ENCODE peak calls at places on chromosomes 12 and 14, in seven cellular contexts. One of them, this sample, is unnamed. For H3K27me3, the result is how much of the 10 kb centered on the place peaks cover.

GRCh38 chr12:52032431-52032796 is 18.8 kb upstream of the NR4A1 start:
- DNase-seq in left ventricle myocardium inferior: peak
- DNase-seq in bronchial epithelial cell: peak
- DNase-seq in hepatocyte: peak
- DNase-seq in heart left ventricle: peak
- DNase-seq in ovary: peak
- DNase-seq in AG04450: no peak
- DNase-seq in this sample: peak

GRCh38 chr12:76765598-76765997 is 1.7 kb downstream of the ZDHHC17 start:
- DNase-seq in left ventricle myocardium inferior: no peak
- DNase-seq in bronchial epithelial cell: no peak
- DNase-seq in hepatocyte: no peak
- DNase-seq in heart left ventricle: no peak
- DNase-seq in ovary: no peak
- DNase-seq in AG04450: no peak
- DNase-seq in this sample: no peak

GRCh38 chr12:6038160-6038559 is 86.3 kb downstream of the VWF start:
- DNase-seq in left ventricle myocardium inferior: no peak
- DNase-seq in bronchial epithelial cell: peak
- DNase-seq in hepatocyte: peak
- DNase-seq in heart left ventricle: no peak
- DNase-seq in ovary: no peak
- DNase-seq in AG04450: no peak
- DNase-seq in this sample: no peak

GRCh38 chr12:101697930-101698781 is 716 bp downstream of the CHPT1 start:
- DNase-seq in left ventricle myocardium inferior: peak
- DNase-seq in bronchial epithelial cell: no peak
- DNase-seq in hepatocyte: peak
- DNase-seq in heart left ventricle: peak
- DNase-seq in ovary: peak
- DNase-seq in AG04450: no peak
- DNase-seq in this sample: peak

GRCh38 chr12:16325426-16325825 is 22.0 kb upstream of the MGST1 start:
- DNase-seq in left ventricle myocardium inferior: no peak
- DNase-seq in bronchial epithelial cell: peak
- DNase-seq in hepatocyte: no peak
- DNase-seq in heart left ventricle: no peak
- DNase-seq in ovary: no peak
- DNase-seq in AG04450: no peak
- DNase-seq in this sample: no peak

GRCh38 chr12:109726106-109726497 is 12.5 kb downstream of the FAM222A start:
- DNase-seq in left ventricle myocardium inferior: no peak
- DNase-seq in bronchial epithelial cell: no peak
- DNase-seq in hepatocyte: no peak
- DNase-seq in heart left ventricle: no peak
- DNase-seq in ovary: no peak
- DNase-seq in AG04450: no peak
- DNase-seq in this sample: no peak

GRCh38 chr14:75229923-75230792 is 48.5 kb upstream of the FOS start:
- DNase-seq in left ventricle myocardium inferior: peak
- DNase-seq in bronchial epithelial cell: peak
- DNase-seq in hepatocyte: peak
- DNase-seq in heart left ventricle: peak
- DNase-seq in ovary: no peak
- DNase-seq in AG04450: no peak
- DNase-seq in this sample: peak

GRCh38 chr14:75142494-75142893 is 15.6 kb upstream of the NEK9 start:
- DNase-seq in left ventricle myocardium inferior: no peak
- DNase-seq in bronchial epithelial cell: no peak
- DNase-seq in hepatocyte: no peak
- DNase-seq in heart left ventricle: no peak
- DNase-seq in ovary: no peak
- DNase-seq in AG04450: no peak
- DNase-seq in this sample: no peak

GRCh38 chr12:79939728-79940306 is 4.9 kb upstream of the PPP1R12A start:
- DNase-seq in left ventricle myocardium inferior: no peak
- DNase-seq in bronchial epithelial cell: no peak
- DNase-seq in hepatocyte: no peak
- DNase-seq in heart left ventricle: no peak
- DNase-seq in ovary: no peak
- DNase-seq in AG04450: no peak
- DNase-seq in this sample: no peak

GRCh38 chr14:85811340-85811739 is 281.4 kb downstream of the FLRT2 start:
- DNase-seq in left ventricle myocardium inferior: no peak
- DNase-seq in bronchial epithelial cell: peak
- DNase-seq in hepatocyte: peak
- DNase-seq in heart left ventricle: no peak
- DNase-seq in ovary: no peak
- DNase-seq in AG04450: no peak
- DNase-seq in this sample: no peak

GRCh38 chr12:132211326-132211725 is 67.1 kb downstream of the NOC4L start:
- DNase-seq in left ventricle myocardium inferior: no peak
- DNase-seq in bronchial epithelial cell: no peak
- DNase-seq in hepatocyte: no peak
- DNase-seq in heart left ventricle: no peak
- DNase-seq in ovary: no peak
- DNase-seq in AG04450: no peak
- DNase-seq in this sample: no peak

GRCh38 chr12:578743-579449 is 84.3 kb downstream of the NINJ2 start:
- DNase-seq in left ventricle myocardium inferior: no peak
- DNase-seq in bronchial epithelial cell: peak
- DNase-seq in hepatocyte: no peak
- DNase-seq in heart left ventricle: no peak
- DNase-seq in ovary: no peak
- DNase-seq in AG04450: no peak
- DNase-seq in this sample: no peak

GRCh38 chr14:106044949-106045596 is 518.7 kb downstream of the TMEM121 start:
- DNase-seq in left ventricle myocardium inferior: no peak
- DNase-seq in bronchial epithelial cell: no peak
- DNase-seq in hepatocyte: no peak
- DNase-seq in heart left ventricle: no peak
- DNase-seq in ovary: no peak
- DNase-seq in AG04450: no peak
- DNase-seq in this sample: peak

GRCh38 chr12:109160433-109160832 is 44.0 kb downstream of the ACACB start:
- DNase-seq in left ventricle myocardium inferior: peak
- DNase-seq in bronchial epithelial cell: no peak
- DNase-seq in hepatocyte: no peak
- DNase-seq in heart left ventricle: peak
- DNase-seq in ovary: no peak
- DNase-seq in AG04450: no peak
- DNase-seq in this sample: no peak

GRCh38 chr12:10688042-10688441 is 14.2 kb upstream of the STYK1 start:
- DNase-seq in left ventricle myocardium inferior: no peak
- DNase-seq in bronchial epithelial cell: no peak
- DNase-seq in hepatocyte: no peak
- DNase-seq in heart left ventricle: no peak
- DNase-seq in ovary: no peak
- DNase-seq in AG04450: no peak
- DNase-seq in this sample: no peak

GRCh38 chr14:92649934-92650545 is 98.4 kb downstream of the LGMN start:
- DNase-seq in left ventricle myocardium inferior: peak
- DNase-seq in bronchial epithelial cell: peak
- DNase-seq in hepatocyte: no peak
- DNase-seq in heart left ventricle: peak
- DNase-seq in ovary: no peak
- DNase-seq in AG04450: peak
- DNase-seq in this sample: peak

GRCh38 chr12:96049096-96049495 is 13.7 kb upstream of the LTA4H start:
- DNase-seq in left ventricle myocardium inferior: no peak
- DNase-seq in bronchial epithelial cell: peak
- DNase-seq in hepatocyte: no peak
- DNase-seq in heart left ventricle: no peak
- DNase-seq in ovary: no peak
- DNase-seq in AG04450: no peak
- DNase-seq in this sample: no peak

GRCh38 chr12:96048392-96048969 is 13.1 kb upstream of the LTA4H start:
- DNase-seq in left ventricle myocardium inferior: no peak
- DNase-seq in bronchial epithelial cell: peak
- DNase-seq in hepatocyte: no peak
- DNase-seq in heart left ventricle: no peak
- DNase-seq in ovary: no peak
- DNase-seq in AG04450: no peak
- DNase-seq in this sample: no peak

GRCh38 chr12:96047151-96047620 is 11.8 kb upstream of the LTA4H start:
- DNase-seq in left ventricle myocardium inferior: no peak
- DNase-seq in bronchial epithelial cell: peak
- DNase-seq in hepatocyte: no peak
- DNase-seq in heart left ventricle: no peak
- DNase-seq in ovary: no peak
- DNase-seq in AG04450: no peak
- DNase-seq in this sample: no peak

GRCh38 chr12:96046543-96047137 is 11.3 kb upstream of the LTA4H start:
- DNase-seq in left ventricle myocardium inferior: no peak
- DNase-seq in bronchial epithelial cell: no peak
- DNase-seq in hepatocyte: no peak
- DNase-seq in heart left ventricle: no peak
- DNase-seq in ovary: no peak
- DNase-seq in AG04450: no peak
- DNase-seq in this sample: no peak

DNA sequence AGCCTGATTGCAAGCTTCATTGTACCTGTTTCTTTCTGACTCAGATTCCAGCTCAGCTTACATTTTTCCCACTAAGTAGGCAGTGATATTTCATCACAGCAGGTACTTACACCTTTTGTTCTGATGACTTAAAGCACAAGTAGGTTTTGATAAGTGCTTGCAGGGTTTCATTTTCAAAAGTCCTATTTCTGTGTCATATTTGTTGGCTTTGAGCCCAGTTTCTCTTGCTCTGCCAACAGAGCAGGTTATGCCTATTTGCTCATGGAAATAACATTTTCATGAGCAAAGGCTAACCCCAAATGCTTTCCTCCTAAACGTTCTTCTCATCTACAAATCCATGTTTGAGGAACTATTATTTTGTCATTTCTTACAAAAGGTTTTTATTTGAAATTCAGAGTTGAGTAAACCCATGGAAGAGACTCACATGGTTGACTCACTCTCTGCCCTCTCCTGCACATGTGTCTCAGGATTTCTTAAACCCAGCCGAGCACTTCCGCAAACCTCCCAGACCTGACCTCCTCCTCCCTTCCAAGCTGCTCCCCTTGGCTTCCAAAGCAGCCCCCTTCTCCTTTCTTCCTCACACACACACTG is 12.3 kb upstream of the LTA4H start:
- DNase-seq in left ventricle myocardium inferior: no peak
- DNase-seq in bronchial epithelial cell: peak
- DNase-seq in hepatocyte: peak
- DNase-seq in heart left ventricle: no peak
- DNase-seq in ovary: no peak
- DNase-seq in AG04450: no peak
- DNase-seq in this sample: no peak
- H3K4me3 ChIP-seq in left ventricle myocardium inferior: no peak
- H3K4me3 ChIP-seq in bronchial epithelial cell: peak
- H3K4me3 ChIP-seq in hepatocyte: no peak
- H3K4me3 ChIP-seq in heart left ventricle: no peak
- H3K4me3 ChIP-seq in ovary: no peak
- H3K4me3 ChIP-seq in AG04450: no peak
- H3K4me3 ChIP-seq in this sample: no peak

DNA sequence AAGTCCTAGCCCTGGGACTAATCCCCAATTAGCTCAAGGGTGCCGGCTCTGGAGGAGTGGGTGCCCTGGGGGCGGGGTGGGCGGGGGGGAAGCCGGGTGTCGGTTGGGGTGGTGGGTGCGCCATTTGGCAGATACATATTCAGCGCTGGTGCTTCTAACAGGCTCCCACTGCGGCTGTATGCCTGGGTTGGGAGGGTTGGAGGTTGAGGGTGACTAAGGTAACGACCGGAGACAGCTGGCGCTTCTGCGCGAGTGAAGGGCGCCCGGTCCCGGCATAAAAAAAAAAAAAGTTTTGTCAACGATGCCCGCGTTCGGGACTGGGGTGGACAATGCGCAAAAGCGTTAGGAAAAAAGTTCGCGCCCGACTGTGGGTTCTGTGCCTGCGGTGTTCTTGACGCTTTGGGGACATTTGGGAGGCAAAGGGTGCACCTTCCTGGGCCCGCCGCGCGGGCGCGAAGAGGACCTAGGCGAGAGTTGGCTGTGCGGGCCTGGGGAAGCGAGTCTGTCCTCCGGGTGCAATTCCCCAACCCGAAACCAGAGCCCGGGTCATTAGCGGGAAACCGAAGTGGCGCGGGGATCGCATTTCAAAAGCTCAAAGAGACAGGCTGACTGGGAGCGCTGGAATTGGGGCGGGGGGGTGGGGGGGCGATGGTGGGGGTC is 19.2 kb downstream of the TBX3 start:
- DNase-seq in left ventricle myocardium inferior: no peak
- DNase-seq in bronchial epithelial cell: no peak
- DNase-seq in hepatocyte: peak
- DNase-seq in heart left ventricle: no peak
- DNase-seq in ovary: no peak
- DNase-seq in AG04450: no peak
- DNase-seq in this sample: peak
- H3K27me3 ChIP-seq in left ventricle myocardium inferior: half or more
- H3K27me3 ChIP-seq in bronchial epithelial cell: under half
- H3K27me3 ChIP-seq in hepatocyte: under half
- H3K27me3 ChIP-seq in heart left ventricle: under half
- H3K27me3 ChIP-seq in ovary: under half
- H3K27me3 ChIP-seq in AG04450: under half
- H3K27me3 ChIP-seq in this sample: under half

GRCh38 chr14:51967521-51967920 is 21.8 kb upstream of the RTRAF start:
- DNase-seq in left ventricle myocardium inferior: no peak
- DNase-seq in bronchial epithelial cell: no peak
- DNase-seq in hepatocyte: no peak
- DNase-seq in heart left ventricle: no peak
- DNase-seq in ovary: no peak
- DNase-seq in AG04450: no peak
- DNase-seq in this sample: no peak

GRCh38 chr14:51959928-51960327 is 29.4 kb upstream of the RTRAF start:
- DNase-seq in left ventricle myocardium inferior: no peak
- DNase-seq in bronchial epithelial cell: no peak
- DNase-seq in hepatocyte: no peak
- DNase-seq in heart left ventricle: no peak
- DNase-seq in ovary: no peak
- DNase-seq in AG04450: no peak
- DNase-seq in this sample: no peak

GRCh38 chr14:51962678-51963077 is 26.7 kb upstream of the RTRAF start:
- DNase-seq in left ventricle myocardium inferior: no peak
- DNase-seq in bronchial epithelial cell: no peak
- DNase-seq in hepatocyte: no peak
- DNase-seq in heart left ventricle: no peak
- DNase-seq in ovary: no peak
- DNase-seq in AG04450: no peak
- DNase-seq in this sample: no peak

GRCh38 chr14:51957950-51958349 is 31.4 kb upstream of the RTRAF start:
- DNase-seq in left ventricle myocardium inferior: no peak
- DNase-seq in bronchial epithelial cell: no peak
- DNase-seq in hepatocyte: no peak
- DNase-seq in heart left ventricle: no peak
- DNase-seq in ovary: no peak
- DNase-seq in AG04450: no peak
- DNase-seq in this sample: no peak

GRCh38 chr14:51963164-51963733 is 26.1 kb upstream of the RTRAF start:
- DNase-seq in left ventricle myocardium inferior: no peak
- DNase-seq in bronchial epithelial cell: no peak
- DNase-seq in hepatocyte: no peak
- DNase-seq in heart left ventricle: no peak
- DNase-seq in ovary: no peak
- DNase-seq in AG04450: no peak
- DNase-seq in this sample: no peak
- H3K4me3 ChIP-seq in left ventricle myocardium inferior: peak
- H3K4me3 ChIP-seq in bronchial epithelial cell: no peak
- H3K4me3 ChIP-seq in hepatocyte: no peak
- H3K4me3 ChIP-seq in heart left ventricle: peak
- H3K4me3 ChIP-seq in ovary: peak
- H3K4me3 ChIP-seq in AG04450: peak
- H3K4me3 ChIP-seq in this sample: no peak

GRCh38 chr14:100502622-100503220 is 84.5 kb downstream of the BEGAIN start:
- DNase-seq in left ventricle myocardium inferior: no peak
- DNase-seq in bronchial epithelial cell: no peak
- DNase-seq in hepatocyte: no peak
- DNase-seq in heart left ventricle: no peak
- DNase-seq in ovary: no peak
- DNase-seq in AG04450: no peak
- DNase-seq in this sample: no peak
- H3K27me3 ChIP-seq in left ventricle myocardium inferior: under half
- H3K27me3 ChIP-seq in bronchial epithelial cell: under half
- H3K27me3 ChIP-seq in hepatocyte: under half
- H3K27me3 ChIP-seq in heart left ventricle: under half
- H3K27me3 ChIP-seq in ovary: under half
- H3K27me3 ChIP-seq in AG04450: under half
- H3K27me3 ChIP-seq in this sample: under half

This sample was measured in psoas muscle.